ENCODE peak calls at places on chromosome 19, in four cellular contexts. One of them, this sample, is unnamed.

GRCh38 chr19:33296473-33297060 is 5.8 kb downstream of the CEBPA start:
- DNase-seq in H1: no peak
- DNase-seq in SK-N-SH: peak
- DNase-seq in HepG2: no peak
- DNase-seq in this sample: no peak

GRCh38 chr19:3041756-3042517 is 12.9 kb upstream of the TLE2 start:
- DNase-seq in H1: peak
- DNase-seq in SK-N-SH: no peak
- DNase-seq in HepG2: no peak
- DNase-seq in this sample: no peak

GRCh38 chr19:55487884-55488687 is at the start of gene SSC5D:
- DNase-seq in H1: peak
- DNase-seq in SK-N-SH: peak
- DNase-seq in HepG2: no peak
- DNase-seq in this sample: no peak

GRCh38 chr19:30236006-30236405 is 136.2 kb upstream of the ZNF536 start:
- DNase-seq in H1: no peak
- DNase-seq in SK-N-SH: peak
- DNase-seq in HepG2: no peak
- DNase-seq in this sample: no peak

GRCh38 chr19:566844-567243 is 5.6 kb upstream of the BSG start:
- DNase-seq in H1: no peak
- DNase-seq in SK-N-SH: no peak
- DNase-seq in HepG2: no peak
- DNase-seq in this sample: no peak

GRCh38 chr19:57615346-57615745 is 1.3 kb downstream of the ZNF134 start:
- DNase-seq in H1: no peak
- DNase-seq in SK-N-SH: no peak
- DNase-seq in HepG2: no peak
- DNase-seq in this sample: no peak

GRCh38 chr19:4523306-4524110 is 5.2 kb upstream of the PLIN4 start:
- DNase-seq in H1: peak
- DNase-seq in SK-N-SH: peak
- DNase-seq in HepG2: peak
- DNase-seq in this sample: no peak

GRCh38 chr19:33814181-33815165 is 17.8 kb downstream of the KCTD15 start:
- DNase-seq in H1: no peak
- DNase-seq in SK-N-SH: peak
- DNase-seq in HepG2: no peak
- DNase-seq in this sample: no peak

DNA sequence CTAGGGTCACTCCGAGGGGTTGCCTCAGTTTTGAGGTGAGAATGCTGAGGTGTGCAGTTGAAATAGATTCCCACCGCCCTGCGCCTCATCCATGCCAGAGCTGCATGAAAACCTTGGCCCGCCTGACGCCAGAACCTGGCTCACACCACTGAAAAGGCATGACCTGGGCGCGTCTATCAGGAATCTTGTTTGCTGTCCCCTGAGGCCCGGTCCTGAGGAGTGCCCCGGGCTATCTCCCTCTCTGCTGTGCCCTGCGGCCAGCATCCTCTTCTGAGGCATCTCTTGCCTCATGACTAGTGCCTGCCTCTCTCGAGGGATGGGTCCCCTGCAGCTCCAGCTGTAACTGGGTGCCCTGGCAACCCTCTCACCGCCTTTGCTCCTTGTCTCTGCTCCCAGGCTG is 28.1 kb downstream of the SMARCA4 start:
- DNase-seq in H1: no peak
- DNase-seq in SK-N-SH: no peak
- DNase-seq in HepG2: no peak
- DNase-seq in this sample: no peak
- TF ChIP-seq TCF12 in H1: no peak
- TF ChIP-seq TCF12 in SK-N-SH: no peak
- TF ChIP-seq TCF12 in HepG2: no peak
- TF ChIP-seq TCF12 in this sample: no peak

GRCh38 chr19:51366999-51367564 is 894 bp upstream of the ETFB start:
- DNase-seq in H1: no peak
- DNase-seq in SK-N-SH: peak
- DNase-seq in HepG2: no peak
- DNase-seq in this sample: no peak
- TF ChIP-seq TCF12 in H1: no peak
- TF ChIP-seq TCF12 in SK-N-SH: no peak
- TF ChIP-seq TCF12 in HepG2: no peak
- TF ChIP-seq TCF12 in this sample: no peak

GRCh38 chr19:15248648-15249559 is 16.7 kb upstream of the EPHX3 start:
- DNase-seq in H1: no peak
- DNase-seq in SK-N-SH: no peak
- DNase-seq in HepG2: no peak
- DNase-seq in this sample: no peak
- TF ChIP-seq TCF12 in H1: no peak
- TF ChIP-seq TCF12 in SK-N-SH: peak
- TF ChIP-seq TCF12 in HepG2: no peak
- TF ChIP-seq TCF12 in this sample: no peak

GRCh38 chr19:48393559-48394330 is at the start of gene GRIN2D:
- DNase-seq in H1: peak
- DNase-seq in SK-N-SH: peak
- DNase-seq in HepG2: no peak
- DNase-seq in this sample: no peak

GRCh38 chr19:48394331-48395169 is 1.1 kb downstream of the GRIN2D start:
- DNase-seq in H1: peak
- DNase-seq in SK-N-SH: no peak
- DNase-seq in HepG2: no peak
- DNase-seq in this sample: no peak

GRCh38 chr19:48390188-48391099 is 907 bp downstream of the KDELR1 start:
- DNase-seq in H1: peak
- DNase-seq in SK-N-SH: peak
- DNase-seq in HepG2: peak
- DNase-seq in this sample: no peak

GRCh38 chr19:48393196-48393558 is 291 bp upstream of the GRIN2D start:
- DNase-seq in H1: no peak
- DNase-seq in SK-N-SH: no peak
- DNase-seq in HepG2: no peak
- DNase-seq in this sample: no peak

GRCh38 chr19:48391100-48392005 is at the start of gene KDELR1:
- DNase-seq in H1: peak
- DNase-seq in SK-N-SH: peak
- DNase-seq in HepG2: peak
- DNase-seq in this sample: no peak
- TF ChIP-seq TCF12 in H1: no peak
- TF ChIP-seq TCF12 in SK-N-SH: no peak
- TF ChIP-seq TCF12 in HepG2: no peak
- TF ChIP-seq TCF12 in this sample: no peak

GRCh38 chr19:46144756-46145155 is 3.3 kb upstream of the IGFL2 start:
- DNase-seq in H1: no peak
- DNase-seq in SK-N-SH: no peak
- DNase-seq in HepG2: no peak
- DNase-seq in this sample: no peak
- TF ChIP-seq TCF12 in H1: no peak
- TF ChIP-seq TCF12 in SK-N-SH: no peak
- TF ChIP-seq TCF12 in HepG2: no peak
- TF ChIP-seq TCF12 in this sample: no peak

DNA sequence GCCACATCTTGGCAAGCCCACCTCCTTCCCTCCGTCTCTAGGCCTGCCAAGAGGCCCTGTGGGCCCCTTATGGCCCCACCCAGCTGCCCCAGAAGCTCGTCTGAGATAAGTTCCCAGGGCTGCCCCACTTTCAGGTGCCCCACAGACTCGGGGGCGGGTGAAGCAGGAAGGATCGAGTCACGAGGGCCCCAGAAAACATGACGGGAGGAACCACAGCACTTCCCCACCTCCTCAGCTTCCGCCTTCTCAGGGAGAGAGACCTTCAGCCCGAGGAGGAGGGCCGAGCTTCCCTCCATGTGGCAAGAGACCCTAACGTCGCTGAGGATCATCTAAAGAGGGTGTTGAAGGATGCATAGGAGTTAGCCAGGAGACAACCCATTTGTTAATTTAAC is 4.5 kb upstream of the IL12RB1 start:
- DNase-seq in H1: no peak
- DNase-seq in SK-N-SH: no peak
- DNase-seq in HepG2: no peak
- DNase-seq in this sample: peak
- TF ChIP-seq TCF12 in H1: no peak
- TF ChIP-seq TCF12 in SK-N-SH: no peak
- TF ChIP-seq TCF12 in HepG2: no peak
- TF ChIP-seq TCF12 in this sample: no peak

GRCh38 chr19:48333467-48334384 is 8.4 kb downstream of the EMP3 start:
- DNase-seq in H1: peak
- DNase-seq in SK-N-SH: peak
- DNase-seq in HepG2: no peak
- DNase-seq in this sample: peak
- TF ChIP-seq TCF12 in H1: no peak
- TF ChIP-seq TCF12 in SK-N-SH: no peak
- TF ChIP-seq TCF12 in HepG2: no peak
- TF ChIP-seq TCF12 in this sample: no peak

GRCh38 chr19:50980203-50980602 is 3.5 kb downstream of the KLK7 start:
- DNase-seq in H1: no peak
- DNase-seq in SK-N-SH: no peak
- DNase-seq in HepG2: no peak
- DNase-seq in this sample: no peak
- TF ChIP-seq TCF12 in H1: no peak
- TF ChIP-seq TCF12 in SK-N-SH: no peak
- TF ChIP-seq TCF12 in HepG2: no peak
- TF ChIP-seq TCF12 in this sample: no peak

DNA sequence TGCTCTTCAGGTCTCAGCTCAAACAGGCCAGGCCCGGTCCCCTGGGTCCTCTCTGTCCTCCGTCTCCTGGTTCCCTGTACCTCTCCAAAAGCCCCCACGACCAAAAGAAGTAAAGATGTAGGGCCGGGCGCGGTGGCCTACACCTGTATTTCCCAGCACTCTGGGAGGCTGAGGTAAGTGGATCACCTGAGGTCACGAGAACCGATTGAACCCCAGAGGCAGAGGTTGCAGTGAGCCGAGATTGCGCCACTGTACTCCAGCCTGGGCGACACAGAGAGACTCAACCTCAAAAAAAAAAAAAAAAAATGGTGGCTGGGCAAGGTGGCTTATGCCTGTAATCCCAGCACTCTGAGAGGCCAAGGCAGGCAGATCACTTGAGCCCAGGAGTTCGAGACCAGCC is 22.0 kb upstream of the BCL3 start:
- DNase-seq in H1: no peak
- DNase-seq in SK-N-SH: no peak
- DNase-seq in HepG2: peak
- DNase-seq in this sample: no peak
- TF ChIP-seq TCF12 in H1: no peak
- TF ChIP-seq TCF12 in SK-N-SH: no peak
- TF ChIP-seq TCF12 in HepG2: no peak
- TF ChIP-seq TCF12 in this sample: no peak

This sample was measured in GM12878.